ENCODE peak calls at places on chromosome 11, in seven cellular contexts. Q is stimulated activated CD8-positive, alpha-beta memory T cell treated with anti-CD3 and anti-CD28 coated beads, Interleukin-4, amount 100 ng/mL, for 1 hour; A is EL; K is mucosa of descending colon; T is CD4-positive, alpha-beta T cell; S is stimulated activated CD4-positive, alpha-beta T cell treated with anti-CD3 and anti-CD28 coated beads, Interleukin-15, amount 100 ng/mL, for 24 hours; W is right cardiac atrium. F is an unnamed sample.

GRCh38 chr11:1943977-1944376 is 3.2 kb upstream of the MRPL23 start:
- DNase-seq in Q (no peak), A (peak), K (no peak), T (no peak), S (no peak), W (peak), F (peak)

GRCh38 chr11:71097506-71098240 is 154.7 kb downstream of the SHANK2 start:
- DNase-seq in Q (no peak), A (no peak), K (no peak), T (no peak), S (no peak), W (no peak), F (no peak)

GRCh38 chr11:133228406-133229330 is 303.6 kb downstream of the OPCML start:
- DNase-seq in Q (no peak), A (no peak), K (peak), T (no peak), S (no peak), W (peak), F (peak)

GRCh38 chr11:100095809-100096208 is 591.3 kb upstream of the ARHGAP42 start:
- DNase-seq in Q (no peak), A (no peak), K (no peak), T (no peak), S (no peak), W (no peak), F (no peak)

GRCh38 chr11:29279716-29280115 is 737.1 kb downstream of the KCNA4 start:
- DNase-seq in Q (no peak), A (no peak), K (no peak), T (no peak), S (no peak), W (no peak), F (no peak)

GRCh38 chr11:78231962-78232459 is 43.3 kb downstream of the USP35 start:
- DNase-seq in Q (no peak), A (peak), K (no peak), T (no peak), S (no peak), W (no peak), F (no peak)

GRCh38 chr11:88327061-88327460 is 10.5 kb downstream of the CTSC start:
- DNase-seq in Q (no peak), A (no peak), K (no peak), T (no peak), S (no peak), W (no peak), F (no peak)

GRCh38 chr11:76410771-76411423 is 29.8 kb downstream of the GVQW3 start:
- DNase-seq in Q (no peak), A (no peak), K (no peak), T (no peak), S (no peak), W (no peak), F (no peak)

GRCh38 chr11:95098826-95099225 is 9.2 kb downstream of the ENDOD1 start:
- DNase-seq in Q (no peak), A (no peak), K (peak), T (no peak), S (no peak), W (no peak), F (no peak)

GRCh38 chr11:72626637-72626936 is 47.6 kb downstream of the PDE2A start:
- DNase-seq in Q (no peak), A (no peak), K (no peak), T (no peak), S (no peak), W (peak), F (peak)